ENCODE peak calls at places on chromosomes 7 and 10, in seven cellular contexts. One of them, this sample, is unnamed.

GRCh38 chr10:21511931-21512330 is 13.6 kb downstream of the SKIDA1 start:
- DNase-seq in nephron progenitor cell: no peak
- DNase-seq in neural crest cell: no peak
- DNase-seq in transverse colon: no peak
- DNase-seq in kidney epithelial cell: no peak
- DNase-seq in body of pancreas: no peak
- DNase-seq in ovary: no peak
- DNase-seq in this sample: no peak

GRCh38 chr7:140060788-140061606 is 1.8 kb downstream of the PARP12 start:
- DNase-seq in transverse colon: peak
- DNase-seq in nephron progenitor cell: no peak
- DNase-seq in ovary: peak
- DNase-seq in neural crest cell: no peak
- DNase-seq in body of pancreas: peak
- DNase-seq in kidney epithelial cell: no peak
- DNase-seq in this sample: no peak

GRCh38 chr7:66769833-66770512 is 29.4 kb downstream of the RABGEF1 start:
- DNase-seq in body of pancreas: no peak
- DNase-seq in transverse colon: no peak
- DNase-seq in neural crest cell: no peak
- DNase-seq in ovary: no peak
- DNase-seq in kidney epithelial cell: no peak
- DNase-seq in nephron progenitor cell: no peak
- DNase-seq in this sample: no peak

GRCh38 chr7:53996856-53997255 is 545.3 kb upstream of the VSTM2A start:
- DNase-seq in kidney epithelial cell: no peak
- DNase-seq in neural crest cell: no peak
- DNase-seq in transverse colon: no peak
- DNase-seq in body of pancreas: no peak
- DNase-seq in ovary: no peak
- DNase-seq in nephron progenitor cell: no peak
- DNase-seq in this sample: no peak

GRCh38 chr10:63711866-63712716 is 190.9 kb downstream of the REEP3 start:
- DNase-seq in transverse colon: peak
- DNase-seq in neural crest cell: no peak
- DNase-seq in ovary: peak
- DNase-seq in body of pancreas: peak
- DNase-seq in kidney epithelial cell: peak
- DNase-seq in nephron progenitor cell: no peak
- DNase-seq in this sample: peak

GRCh38 chr7:137878333-137878961 is 31.7 kb upstream of the DGKI start:
- DNase-seq in ovary: peak
- DNase-seq in nephron progenitor cell: no peak
- DNase-seq in neural crest cell: no peak
- DNase-seq in kidney epithelial cell: no peak
- DNase-seq in transverse colon: peak
- DNase-seq in body of pancreas: peak
- DNase-seq in this sample: no peak

GRCh38 chr7:19213746-19214145 is 68.5 kb upstream of the FERD3L start:
- DNase-seq in kidney epithelial cell: no peak
- DNase-seq in ovary: no peak
- DNase-seq in transverse colon: no peak
- DNase-seq in nephron progenitor cell: no peak
- DNase-seq in neural crest cell: no peak
- DNase-seq in body of pancreas: no peak
- DNase-seq in this sample: no peak

GRCh38 chr7:111357691-111358090 is 204.6 kb downstream of the IMMP2L start:
- DNase-seq in nephron progenitor cell: no peak
- DNase-seq in transverse colon: no peak
- DNase-seq in kidney epithelial cell: no peak
- DNase-seq in neural crest cell: no peak
- DNase-seq in ovary: no peak
- DNase-seq in body of pancreas: no peak
- DNase-seq in this sample: peak

GRCh38 chr7:117669818-117670217 is 190.0 kb downstream of the CFTR start:
- DNase-seq in body of pancreas: no peak
- DNase-seq in ovary: no peak
- DNase-seq in nephron progenitor cell: no peak
- DNase-seq in transverse colon: no peak
- DNase-seq in kidney epithelial cell: no peak
- DNase-seq in neural crest cell: no peak
- DNase-seq in this sample: no peak

GRCh38 chr10:125396651-125397050 is 236.3 kb upstream of the CTBP2 start:
- DNase-seq in body of pancreas: no peak
- DNase-seq in kidney epithelial cell: no peak
- DNase-seq in nephron progenitor cell: no peak
- DNase-seq in transverse colon: no peak
- DNase-seq in ovary: no peak
- DNase-seq in neural crest cell: no peak
- DNase-seq in this sample: no peak

GRCh38 chr7:17599733-17600685 is 301.6 kb downstream of the AHR start:
- DNase-seq in transverse colon: no peak
- DNase-seq in kidney epithelial cell: peak
- DNase-seq in neural crest cell: no peak
- DNase-seq in body of pancreas: no peak
- DNase-seq in ovary: no peak
- DNase-seq in nephron progenitor cell: no peak
- DNase-seq in this sample: peak

GRCh38 chr7:122369756-122370155 is 65.2 kb upstream of the FEZF1 start:
- DNase-seq in transverse colon: no peak
- DNase-seq in neural crest cell: no peak
- DNase-seq in nephron progenitor cell: no peak
- DNase-seq in ovary: no peak
- DNase-seq in body of pancreas: no peak
- DNase-seq in kidney epithelial cell: no peak
- DNase-seq in this sample: no peak
- TF ChIP-seq CTCF in transverse colon: no peak
- TF ChIP-seq CTCF in neural crest cell: no peak
- TF ChIP-seq CTCF in nephron progenitor cell: no peak
- TF ChIP-seq CTCF in ovary: no peak
- TF ChIP-seq CTCF in body of pancreas: no peak
- TF ChIP-seq CTCF in kidney epithelial cell: no peak
- TF ChIP-seq CTCF in this sample: no peak

DNA sequence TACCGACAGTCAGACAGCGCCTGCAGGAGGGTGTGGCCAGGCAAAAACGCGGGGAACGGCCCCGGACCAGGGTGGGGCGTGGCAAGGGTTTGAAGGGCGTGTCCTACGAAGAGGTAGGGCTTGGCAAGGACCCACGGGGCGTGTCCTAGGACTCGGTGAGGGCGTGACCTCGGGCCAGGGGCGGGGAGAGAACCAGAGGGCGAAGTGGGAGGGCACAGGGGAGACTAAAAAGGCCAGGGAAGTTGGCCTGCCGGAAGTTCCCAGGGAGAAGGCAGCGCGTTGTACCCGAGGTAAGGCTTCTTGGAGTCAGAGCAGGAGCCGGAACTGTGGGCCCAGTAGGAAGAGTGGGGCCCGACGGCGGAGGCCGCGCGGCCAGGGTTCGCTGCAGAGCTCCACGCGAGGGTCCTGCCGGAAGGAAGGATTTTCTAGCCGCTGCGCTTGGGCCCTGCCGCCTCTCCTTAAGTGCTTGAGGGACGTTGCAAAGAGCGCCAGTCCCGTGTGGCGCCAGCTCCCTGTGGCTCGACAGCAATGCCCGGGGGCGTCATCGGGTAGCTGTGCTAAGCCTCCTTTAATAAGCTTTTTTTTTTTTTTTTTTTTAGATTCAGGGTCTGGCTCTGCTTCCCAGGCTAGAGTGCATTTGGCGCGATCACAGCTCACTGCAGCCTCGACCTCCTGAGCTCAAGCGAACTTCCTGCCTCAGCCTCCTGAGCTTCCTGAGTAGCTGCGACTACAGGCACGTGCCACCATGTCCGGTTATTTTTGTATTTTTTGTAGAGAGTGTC is at the start of gene PTER:
- DNase-seq in nephron progenitor cell: peak
- DNase-seq in body of pancreas: peak
- DNase-seq in ovary: peak
- DNase-seq in transverse colon: peak
- DNase-seq in kidney epithelial cell: peak
- DNase-seq in neural crest cell: peak
- DNase-seq in this sample: peak
- TF ChIP-seq CTCF in nephron progenitor cell: no peak
- TF ChIP-seq CTCF in body of pancreas: no peak
- TF ChIP-seq CTCF in ovary: no peak
- TF ChIP-seq CTCF in transverse colon: no peak
- TF ChIP-seq CTCF in kidney epithelial cell: no peak
- TF ChIP-seq CTCF in neural crest cell: no peak
- TF ChIP-seq CTCF in this sample: no peak

DNA sequence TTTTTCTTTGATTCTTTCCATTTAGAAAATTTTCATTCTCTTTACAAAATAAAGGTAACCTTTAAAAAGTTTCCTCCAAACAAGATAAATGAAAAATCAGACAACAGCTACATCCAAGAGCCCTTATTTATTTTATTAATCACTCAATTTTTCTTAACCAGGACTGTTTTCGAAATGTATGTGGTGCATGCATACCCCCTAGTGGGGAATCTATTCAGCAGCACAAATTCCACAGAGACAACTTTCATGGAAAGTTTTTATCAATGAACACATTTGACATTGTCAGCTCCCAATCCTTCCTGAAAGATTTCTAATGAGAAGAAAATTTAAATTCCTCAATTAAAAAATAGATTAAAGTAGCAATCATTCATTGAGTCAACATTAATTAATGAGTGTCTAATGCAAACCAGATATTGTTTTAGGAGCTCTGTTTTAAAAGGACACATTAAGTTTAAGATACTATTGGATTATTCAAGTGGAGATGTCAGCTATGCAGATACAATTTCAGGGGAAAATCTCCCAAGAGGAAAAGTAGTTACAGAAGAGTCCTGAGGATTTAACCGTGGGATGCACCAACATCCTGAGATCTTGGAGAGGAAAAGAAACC is 5.2 kb upstream of the HTR7 start:
- DNase-seq in ovary: no peak
- DNase-seq in neural crest cell: no peak
- DNase-seq in transverse colon: no peak
- DNase-seq in body of pancreas: no peak
- DNase-seq in kidney epithelial cell: no peak
- DNase-seq in nephron progenitor cell: no peak
- DNase-seq in this sample: peak
- TF ChIP-seq CTCF in ovary: peak
- TF ChIP-seq CTCF in neural crest cell: peak
- TF ChIP-seq CTCF in transverse colon: peak
- TF ChIP-seq CTCF in body of pancreas: peak
- TF ChIP-seq CTCF in kidney epithelial cell: peak
- TF ChIP-seq CTCF in nephron progenitor cell: peak
- TF ChIP-seq CTCF in this sample: peak

DNA sequence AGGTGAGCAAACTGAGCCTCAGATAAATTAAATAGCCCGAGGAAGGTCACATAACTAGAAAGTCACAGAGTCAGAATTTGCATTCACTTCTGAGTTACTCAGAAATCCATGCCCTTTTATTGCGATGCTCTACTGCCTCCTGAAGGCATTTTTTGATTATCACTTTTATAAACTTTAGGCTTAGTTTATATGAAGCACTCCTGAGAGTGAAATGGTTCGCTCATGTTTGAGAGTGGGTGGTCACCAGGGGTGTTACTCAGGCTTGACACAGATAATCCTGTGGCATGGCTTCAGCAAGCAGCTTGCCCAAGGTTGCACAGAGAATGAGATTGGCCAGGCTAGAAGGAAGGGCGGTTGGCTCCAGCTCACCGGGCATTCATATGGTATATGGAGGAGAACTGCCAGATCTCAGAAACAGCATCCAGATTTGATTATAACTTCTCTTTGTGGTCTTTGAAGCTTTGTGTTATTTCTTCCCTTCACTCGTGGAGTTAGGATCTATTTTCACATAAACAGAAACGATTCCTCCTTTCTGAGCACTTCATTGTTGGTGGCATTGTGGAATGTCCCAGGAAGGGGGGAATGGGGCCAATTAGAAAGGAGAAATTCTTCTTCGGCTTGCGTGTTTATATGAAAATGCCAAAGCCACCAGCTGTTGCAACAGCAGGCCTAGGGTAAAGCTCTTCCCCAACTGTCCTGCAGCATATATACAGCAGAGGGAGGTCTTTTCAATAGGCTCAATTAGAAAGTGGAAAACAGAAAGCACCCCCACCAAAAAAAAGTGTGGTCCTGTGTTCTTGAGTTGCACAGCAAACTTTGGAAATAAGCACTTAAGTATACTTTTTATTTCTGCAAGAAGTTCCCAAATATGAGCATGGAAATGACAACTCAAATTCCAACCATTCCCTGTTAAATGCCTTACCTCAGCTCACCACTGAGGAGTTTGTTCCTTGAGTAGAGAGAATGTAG is 628.8 kb downstream of the SUGCT start:
- DNase-seq in body of pancreas: no peak
- DNase-seq in transverse colon: no peak
- DNase-seq in nephron progenitor cell: no peak
- DNase-seq in kidney epithelial cell: no peak
- DNase-seq in ovary: no peak
- DNase-seq in neural crest cell: no peak
- DNase-seq in this sample: no peak
- TF ChIP-seq CTCF in body of pancreas: no peak
- TF ChIP-seq CTCF in transverse colon: no peak
- TF ChIP-seq CTCF in nephron progenitor cell: no peak
- TF ChIP-seq CTCF in kidney epithelial cell: no peak
- TF ChIP-seq CTCF in ovary: no peak
- TF ChIP-seq CTCF in neural crest cell: no peak
- TF ChIP-seq CTCF in this sample: no peak

DNA sequence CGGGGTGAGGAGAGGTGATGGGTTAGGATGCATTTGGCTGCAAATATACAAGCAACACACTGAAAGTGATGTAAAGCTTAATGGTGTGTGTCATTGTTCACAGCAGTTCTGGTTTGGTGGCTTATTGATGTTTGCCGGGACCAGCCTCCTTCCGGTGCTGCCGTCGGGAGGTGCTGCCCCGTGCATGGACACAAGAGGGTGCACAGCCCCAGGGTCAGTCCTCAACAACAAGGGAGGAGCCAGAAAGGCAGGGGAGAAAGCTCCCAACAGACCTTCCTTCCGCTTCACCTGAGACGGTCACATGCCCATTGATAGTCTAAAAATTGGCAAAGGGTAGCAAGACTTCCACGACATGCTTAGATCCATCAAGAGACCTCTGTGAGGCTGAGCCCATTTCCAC is 9.5 kb downstream of the RNF32 start:
- DNase-seq in ovary: no peak
- DNase-seq in nephron progenitor cell: peak
- DNase-seq in transverse colon: peak
- DNase-seq in neural crest cell: no peak
- DNase-seq in body of pancreas: peak
- DNase-seq in kidney epithelial cell: no peak
- DNase-seq in this sample: peak
- TF ChIP-seq CTCF in ovary: no peak
- TF ChIP-seq CTCF in nephron progenitor cell: no peak
- TF ChIP-seq CTCF in transverse colon: peak
- TF ChIP-seq CTCF in neural crest cell: peak
- TF ChIP-seq CTCF in body of pancreas: peak
- TF ChIP-seq CTCF in kidney epithelial cell: peak
- TF ChIP-seq CTCF in this sample: no peak

GRCh38 chr10:89237849-89238248 is 13.7 kb downstream of the LIPA start:
- DNase-seq in transverse colon: no peak
- DNase-seq in kidney epithelial cell: no peak
- DNase-seq in ovary: no peak
- DNase-seq in neural crest cell: no peak
- DNase-seq in nephron progenitor cell: no peak
- DNase-seq in body of pancreas: no peak
- DNase-seq in this sample: no peak
- TF ChIP-seq CTCF in transverse colon: no peak
- TF ChIP-seq CTCF in kidney epithelial cell: no peak
- TF ChIP-seq CTCF in ovary: no peak
- TF ChIP-seq CTCF in neural crest cell: no peak
- TF ChIP-seq CTCF in nephron progenitor cell: no peak
- TF ChIP-seq CTCF in body of pancreas: no peak
- TF ChIP-seq CTCF in this sample: no peak

This sample was measured in Calu3.